ENCODE peak calls at places on chromosomes 3 and 15, in four cellular contexts. J, Z, Y and C are unnamed samples.

GRCh38 chr15:58369261-58369699 is 62.5 kb upstream of the LIPC start:
- DNase-seq in Y (no peak), J (no peak), Z (no peak), C (peak; percentile 75)

GRCh38 chr15:47813985-47814384 is 96.7 kb downstream of the SEMA6D start:
- DNase-seq in J (no peak), Z (no peak), Y (no peak), C (no peak)

GRCh38 chr3:191328383-191328962 is 721 bp upstream of the CCDC50 start:
- DNase-seq in Y (no peak), J (no peak), Z (no peak), C (no peak)

GRCh38 chr15:79595995-79596622 is 164.0 kb downstream of the MINAR1 start:
- DNase-seq in J (peak; percentile 92), Z (peak; percentile 98), Y (peak; percentile 9), C (peak; percentile 47)

GRCh38 chr15:34944946-34945345 is 24.6 kb downstream of the AQR start:
- DNase-seq in J (no peak), Z (no peak), Y (no peak), C (no peak)

GRCh38 chr3:195613468-195614069 is 29.8 kb upstream of the APOD start:
- DNase-seq in Y (no peak), J (no peak), Z (no peak), C (no peak)

GRCh38 chr3:127018306-127018828 is 35.5 kb downstream of the PLXNA1 start:
- DNase-seq in J (no peak), Z (no peak), Y (no peak), C (no peak)

GRCh38 chr3:96449803-96450202 is 364.6 kb upstream of the EPHA6 start:
- DNase-seq in Z (peak; percentile 36), J (no peak), Y (no peak), C (no peak)

GRCh38 chr3:130968231-130968630 is 58.4 kb downstream of the ASTE1 start:
- DNase-seq in Z (no peak), Y (no peak), J (no peak), C (peak; percentile 2)

GRCh38 chr3:13253208-13253937 is 166.7 kb downstream of the NUP210 start:
- DNase-seq in Z (no peak), J (no peak), Y (no peak), C (no peak)